ENCODE peak calls at places on chromosomes 7 and 10, in seven cellular contexts. T is NT2/D1, A is SK-N-SH, O is GM12878, F is K562, J is HCT116, R is HepG2. L is an unnamed sample.

GRCh38 chr7:4196121-4196819 is 485.8 kb upstream of the FOXK1 start:
- DNase-seq in R (no peak), T (no peak), J (no peak), A (no peak), F (no peak), O (no peak), L (no peak)

GRCh38 chr10:88819290-88819689 is 16.8 kb downstream of the LIPM start:
- DNase-seq in J (no peak), T (no peak), A (no peak), F (no peak), O (no peak), R (no peak), L (no peak)

GRCh38 chr10:78292987-78293865 is 259.6 kb downstream of the RPS24 start:
- DNase-seq in J (no peak), R (peak; percentile 24), A (peak; percentile 69), O (no peak), T (peak; percentile 50), F (no peak), L (no peak)

GRCh38 chr7:96671854-96672253 is 37.8 kb downstream of the SEM1 start:
- DNase-seq in R (no peak), O (no peak), A (no peak), J (no peak), F (no peak), T (no peak), L (no peak)

GRCh38 chr10:124725171-124725631 is 19.0 kb downstream of the FAM53B start:
- DNase-seq in F (no peak), T (no peak), R (no peak), J (no peak), A (no peak), O (no peak), L (no peak)

GRCh38 chr7:14380881-14381280 is 391.4 kb upstream of the ETV1 start:
- DNase-seq in R (no peak), O (no peak), J (no peak), A (no peak), F (no peak), T (no peak), L (no peak)

GRCh38 chr7:2018786-2019692 is 213.7 kb downstream of the MAD1L1 start:
- DNase-seq in F (peak; percentile 96), R (no peak), T (no peak), J (no peak), A (peak; percentile 43), O (no peak), L (no peak)

GRCh38 chr7:69448071-69448470 is 150.2 kb upstream of the AUTS2 start:
- DNase-seq in F (no peak), R (no peak), J (no peak), A (no peak), O (no peak), T (no peak), L (no peak)

GRCh38 chr10:49568235-49568634 is 29.3 kb upstream of the ERCC6 start:
- DNase-seq in O (peak; percentile 9), A (no peak), J (no peak), T (no peak), R (no peak), F (no peak), L (no peak)

GRCh38 chr10:98262571-98262970 is 5.4 kb downstream of the LOXL4 start:
- DNase-seq in T (peak; percentile 25), O (no peak), R (no peak), J (peak; percentile 42), F (peak; percentile 23), A (peak; percentile 48), L (no peak)

GRCh38 chr7:39650676-39651075 is 27.3 kb downstream of the RALA start:
- DNase-seq in F (no peak), A (no peak), O (no peak), J (no peak), R (no peak), T (no peak), L (no peak)

GRCh38 chr7:90772410-90772809 is 176.3 kb downstream of the CDK14 start:
- DNase-seq in T (no peak), O (no peak), J (no peak), F (no peak), R (no peak), A (no peak), L (no peak)

GRCh38 chr10:104328916-104329710 is 9.2 kb downstream of the ITPRIP start:
- DNase-seq in O (no peak), A (no peak), T (no peak), J (peak; percentile 94), R (peak; percentile 23), F (no peak), L (no peak)
- TF ChIP-seq YY1 in O (no peak), A (no peak), T (no peak), J (peak; percentile 23), R (no peak), F (no peak), L (no peak)

GRCh38 chr10:47140752-47141348 is 159.1 kb upstream of the GDF10 start:
- DNase-seq in T (no peak), A (no peak), J (no peak), F (no peak), O (no peak), R (no peak), L (no peak)

GRCh38 chr10:47137311-47137851 is 162.6 kb upstream of the GDF10 start:
- DNase-seq in F (no peak), O (no peak), A (no peak), R (no peak), T (no peak), J (peak; percentile 32), L (no peak)

GRCh38 chr10:47136866-47137265 is 163.1 kb upstream of the GDF10 start:
- DNase-seq in O (no peak), J (no peak), T (no peak), R (no peak), A (no peak), F (no peak), L (no peak)

GRCh38 chr10:47141349-47141748 is 158.6 kb upstream of the GDF10 start:
- DNase-seq in J (no peak), R (no peak), F (no peak), A (no peak), T (no peak), O (no peak), L (no peak)

DNA sequence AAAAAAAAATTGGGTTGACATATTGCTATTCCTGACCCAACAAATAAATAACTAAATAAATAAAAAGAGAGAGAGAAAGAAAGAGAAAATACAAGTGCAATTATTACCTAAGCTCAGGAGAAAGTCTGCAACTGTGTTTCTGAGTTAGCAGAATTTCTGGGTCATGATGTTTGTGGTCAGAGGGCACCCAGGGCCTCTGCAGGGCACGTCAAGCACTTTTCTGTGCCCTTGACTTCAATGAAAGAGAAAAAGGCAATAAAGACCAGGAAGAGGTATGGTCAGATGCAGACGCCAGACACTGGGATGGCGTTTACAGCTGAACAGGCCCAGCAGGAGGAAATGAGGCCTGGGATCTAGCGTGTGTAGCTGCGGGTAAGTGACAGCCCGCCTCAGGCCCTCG is 160.9 kb upstream of the GDF10 start:
- DNase-seq in O (no peak), J (no peak), R (no peak), F (no peak), T (no peak), A (no peak), L (no peak)
- TF ChIP-seq YY1 in O (no peak), J (no peak), R (no peak), F (no peak), T (no peak), A (no peak), L (no peak)

GRCh38 chr10:19876570-19876969 is 60.3 kb downstream of the PLXDC2 start:
- DNase-seq in O (no peak), J (no peak), A (no peak), R (no peak), F (no peak), T (no peak), L (no peak)

GRCh38 chr10:19872504-19873271 is 56.5 kb downstream of the PLXDC2 start:
- DNase-seq in R (no peak), A (no peak), F (no peak), T (no peak), J (no peak), O (no peak), L (no peak)

GRCh38 chr10:19877466-19878255 is 61.4 kb downstream of the PLXDC2 start:
- DNase-seq in A (no peak), R (no peak), F (no peak), O (no peak), J (no peak), T (no peak), L (no peak)

GRCh38 chr10:19874190-19874589 is 58.0 kb downstream of the PLXDC2 start:
- DNase-seq in F (no peak), J (no peak), R (no peak), T (no peak), O (no peak), A (no peak), L (no peak)

GRCh38 chr10:19874791-19875190 is 58.6 kb downstream of the PLXDC2 start:
- DNase-seq in A (no peak), T (no peak), O (no peak), J (no peak), R (no peak), F (no peak), L (no peak)
- TF ChIP-seq YY1 in A (no peak), T (no peak), O (no peak), J (no peak), R (no peak), F (no peak), L (no peak)

GRCh38 chr10:103510046-103510685 is 16.7 kb downstream of the NEURL1 start:
- DNase-seq in F (no peak), O (no peak), J (no peak), A (peak; percentile 2), T (no peak), R (no peak), L (no peak)

GRCh38 chr10:103506061-103506460 is 12.6 kb downstream of the NEURL1 start:
- DNase-seq in F (no peak), O (no peak), A (peak; percentile 1), J (no peak), R (no peak), T (no peak), L (no peak)

GRCh38 chr10:103510791-103511757 is 17.6 kb downstream of the NEURL1 start:
- DNase-seq in J (no peak), F (no peak), A (peak; percentile 1), R (no peak), O (no peak), T (no peak), L (no peak)

GRCh38 chr10:103504181-103504783 is 10.8 kb downstream of the NEURL1 start:
- DNase-seq in T (no peak), A (peak; percentile 27), F (peak; percentile 55), O (peak; percentile 28), R (peak; percentile 89), J (peak; percentile 61), L (no peak)

DNA sequence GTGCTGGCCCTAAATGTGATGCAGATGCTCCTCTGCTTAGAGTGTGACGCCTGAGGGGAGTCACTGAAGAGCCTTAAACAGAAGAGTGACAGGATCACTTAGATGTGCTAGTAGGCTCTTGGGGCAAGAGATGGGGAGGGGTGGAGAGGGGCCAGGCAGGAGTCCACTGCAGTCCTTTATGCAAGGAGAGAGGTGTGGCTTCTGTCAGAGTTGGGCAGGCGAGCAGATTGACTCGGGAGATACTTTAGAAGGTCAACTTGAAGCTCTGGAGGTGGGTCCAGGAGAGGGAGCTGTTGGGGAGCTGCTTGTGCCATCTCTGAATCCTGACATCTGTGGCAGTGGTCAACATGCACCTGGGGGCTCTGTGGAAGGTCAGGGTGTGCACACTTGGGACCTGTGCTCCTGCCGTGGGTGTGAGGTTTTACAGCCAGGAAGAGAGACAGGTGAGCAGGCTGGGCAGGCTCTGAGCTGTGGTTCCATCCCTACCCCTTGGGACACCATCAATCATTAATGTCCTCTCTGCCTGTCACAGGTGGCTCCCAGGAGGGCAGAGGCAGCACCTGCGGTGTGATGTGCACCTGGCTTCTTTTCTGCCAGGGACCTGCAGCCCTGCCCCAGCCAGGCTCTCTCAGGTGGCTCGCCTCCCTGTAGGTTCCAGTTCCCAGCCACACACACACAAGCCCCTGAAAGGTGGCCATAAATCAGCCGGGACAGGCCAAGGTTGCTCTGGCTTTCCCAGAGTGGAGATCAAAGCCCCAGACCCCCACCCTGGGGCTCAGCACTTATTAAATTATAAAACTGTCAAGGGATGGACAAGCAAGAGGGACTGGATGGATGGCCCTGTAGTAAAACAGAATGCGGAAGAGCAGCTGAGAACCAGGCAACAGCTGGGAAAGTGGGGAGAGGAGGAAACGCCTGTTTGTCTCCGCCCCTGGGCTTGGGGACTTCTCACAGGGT is 14.0 kb downstream of the NEURL1 start:
- DNase-seq in F (no peak), J (no peak), A (peak; percentile 66), T (no peak), O (no peak), R (no peak), L (no peak)
- TF ChIP-seq YY1 in F (no peak), J (no peak), A (no peak), T (no peak), O (no peak), R (no peak), L (no peak)

L was measured in H1.